ENCODE peak calls at places on chromosomes 7 and 10, in eight cellular contexts. X, P, E, S, J, D, N and M are unnamed samples.

GRCh38 chr10:13882112-13882711 is 295.4 kb downstream of the PRPF18 start:
- DNase-seq in X (no peak), P (no peak), E (peak; percentile 5), S (no peak), J (no peak), D (peak; percentile 82), N (no peak), M (no peak)

GRCh38 chr7:102140952-102141370 is 145.7 kb upstream of the SH2B2 start:
- DNase-seq in X (no peak), P (no peak), E (peak; percentile 80), S (no peak), J (no peak), D (no peak), N (no peak), M (no peak)

GRCh38 chr10:82925547-82925946 is 1050.6 kb downstream of the NRG3 start:
- DNase-seq in X (no peak), P (no peak), E (no peak), S (no peak), J (no peak), D (no peak), N (no peak), M (no peak)

GRCh38 chr7:48390381-48391327 is 219.4 kb downstream of the ABCA13 start:
- DNase-seq in X (no peak), P (no peak), E (peak; percentile 19), S (no peak), J (no peak), D (no peak), N (no peak), M (no peak)

GRCh38 chr10:84994722-84995121 is 666.3 kb downstream of the CCSER2 start:
- DNase-seq in X (no peak), P (no peak), E (no peak), S (no peak), J (no peak), D (no peak), N (no peak), M (no peak)

GRCh38 chr7:156073366-156074052 is 261.2 kb upstream of the SHH start:
- DNase-seq in X (no peak), P (no peak), E (no peak), S (no peak), J (no peak), D (no peak), N (no peak), M (no peak)

GRCh38 chr10:62652114-62652513 is 152.4 kb upstream of the ADO start:
- DNase-seq in X (no peak), P (no peak), E (no peak), S (no peak), J (no peak), D (no peak), N (no peak), M (no peak)

GRCh38 chr7:55078465-55079372 is 59.9 kb downstream of the EGFR start:
- DNase-seq in X (no peak), P (no peak), E (no peak), S (no peak), J (no peak), D (peak; percentile 53), N (no peak), M (no peak)

GRCh38 chr7:145031162-145031561 is 195.3 kb upstream of the TPK1 start:
- DNase-seq in X (no peak), P (no peak), E (no peak), S (no peak), J (no peak), D (no peak), N (no peak), M (no peak)

GRCh38 chr7:158272509-158273137 is 315.0 kb downstream of the PTPRN2 start:
- DNase-seq in X (no peak), P (no peak), E (no peak), S (no peak), J (no peak), D (no peak), N (no peak), M (no peak)

GRCh38 chr7:27576360-27576944 is 86.2 kb downstream of the HIBADH start:
- DNase-seq in X (no peak), P (no peak), E (no peak), S (no peak), J (no peak), D (no peak), N (peak; percentile 7), M (no peak)